ENCODE peak calls at places on chromosomes 2 and 18, in four cellular contexts. Z is psoas muscle; J is CD8-positive, alpha-beta memory T cell; L is SJSA1. B is an unnamed sample. For H3K4me1 and H3K9me3, the result is how much of the 10 kb centered on the place peaks cover.

GRCh38 chr2:96404446-96405373 is 69.1 kb downstream of the NCAPH start:
- DNase-seq in L (no peak), J (no peak), Z (peak), B (no peak)

GRCh38 chr2:105540642-105541041 is 141.8 kb upstream of the FHL2 start:
- DNase-seq in L (no peak), J (no peak), Z (no peak), B (no peak)

GRCh38 chr2:27582129-27582694 is 630 bp upstream of the ZNF512 start:
- DNase-seq in Z (no peak), L (no peak), J (no peak), B (no peak)

GRCh38 chr18:76491436-76491800 is 3.6 kb downstream of the ZNF516 start:
- DNase-seq in J (peak), Z (peak), L (no peak), B (peak)

GRCh38 chr2:217980591-217980990 is 22.2 kb downstream of the TNS1 start:
- DNase-seq in L (no peak), J (peak), Z (no peak), B (no peak)

GRCh38 chr2:84741182-84741822 is 139.6 kb downstream of the TRABD2A start:
- DNase-seq in J (peak), L (peak), Z (no peak), B (peak)

GRCh38 chr2:120224735-120225548 is 1.7 kb upstream of the TMEM185B start:
- DNase-seq in J (peak), Z (no peak), L (no peak), B (peak)

GRCh38 chr2:212842544-212843185 is 304.1 kb upstream of the ERBB4 start:
- DNase-seq in J (no peak), L (no peak), Z (no peak), B (no peak)

GRCh38 chr18:35005963-35006577 is 35.1 kb upstream of the MAPRE2 start:
- DNase-seq in J (no peak), L (no peak), Z (no peak), B (peak)

GRCh38 chr2:123732563-123732962 is 292.5 kb upstream of the CNTNAP5 start:
- DNase-seq in J (no peak), L (no peak), Z (no peak), B (no peak)

GRCh38 chr2:187206071-187206470 is 242.0 kb downstream of the CALCRL start:
- DNase-seq in Z (no peak), L (no peak), J (no peak), B (no peak)

GRCh38 chr2:19748073-19748375 is 153.8 kb downstream of the TTC32 start:
- DNase-seq in Z (no peak), L (no peak), J (no peak), B (no peak)

GRCh38 chr2:170930132-170931109 is 1.4 kb downstream of the GORASP2 start:
- DNase-seq in Z (no peak), J (peak), L (no peak), B (no peak)

GRCh38 chr2:33497177-33497787 is 20.8 kb downstream of the RASGRP3 start:
- DNase-seq in L (no peak), Z (no peak), J (no peak), B (no peak)

GRCh38 chr2:42954227-42954962 is 162.0 kb upstream of the HAAO start:
- DNase-seq in J (no peak), L (no peak), Z (no peak), B (no peak)

GRCh38 chr2:80164375-80164774 is 140.2 kb downstream of the LRRTM1 start:
- DNase-seq in L (no peak), J (no peak), Z (no peak), B (no peak)

GRCh38 chr2:238973038-238973772 is 125.3 kb downstream of the TWIST2 start:
- DNase-seq in Z (no peak), L (peak), J (no peak), B (no peak)

GRCh38 chr18:23191952-23192662 is 56.8 kb downstream of the CABLES1 start:
- DNase-seq in L (no peak), J (no peak), Z (peak), B (peak)

GRCh38 chr18:8020133-8020846 is 453.2 kb downstream of the PTPRM start:
- DNase-seq in Z (no peak), L (no peak), J (no peak), B (no peak)

GRCh38 chr2:215619022-215619958 is 183.4 kb upstream of the FN1 start:
- DNase-seq in J (no peak), Z (no peak), L (no peak), B (no peak)

GRCh38 chr2:10080536-10081304 is 509 bp upstream of the CYS1 start:
- DNase-seq in J (no peak), L (no peak), Z (peak), B (peak)

GRCh38 chr2:226213717-226214116 is 585.9 kb downstream of the IRS1 start:
- DNase-seq in Z (no peak), J (no peak), L (no peak), B (no peak)

GRCh38 chr2:7498927-7499489 is 581.8 kb downstream of the RNF144A start:
- DNase-seq in L (no peak), J (no peak), Z (no peak), B (no peak)

GRCh38 chr2:138877421-138877820 is 97.2 kb upstream of the NXPH2 start:
- DNase-seq in J (no peak), L (no peak), Z (no peak), B (no peak)
- H3K4me1 ChIP-seq in J (under half), L (under half), Z (under half), B (under half)

DNA sequence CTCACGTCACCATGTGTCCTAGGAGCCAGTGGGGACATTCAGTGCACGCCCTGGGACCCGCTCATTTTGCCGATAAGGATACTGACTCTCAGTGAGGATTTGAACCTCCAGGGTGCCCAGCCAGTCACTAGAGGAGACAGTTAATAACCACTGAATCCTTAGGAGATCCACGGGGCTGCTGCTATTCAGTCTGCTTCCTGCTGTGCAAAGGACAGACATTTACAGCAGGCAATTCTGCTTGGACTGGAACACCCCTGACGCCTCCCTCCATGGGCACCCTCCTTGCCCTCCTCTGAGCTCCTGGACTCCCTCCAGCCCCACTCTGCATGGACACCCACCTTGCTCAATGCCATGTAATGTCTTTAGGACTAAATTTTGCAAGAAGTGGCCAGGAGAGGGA is 265.5 kb downstream of the EIPR1 start:
- DNase-seq in J (no peak), Z (no peak), L (no peak), B (no peak)
- H3K9me3 ChIP-seq in J (under half), Z (under half), L (under half), B (under half)

DNA sequence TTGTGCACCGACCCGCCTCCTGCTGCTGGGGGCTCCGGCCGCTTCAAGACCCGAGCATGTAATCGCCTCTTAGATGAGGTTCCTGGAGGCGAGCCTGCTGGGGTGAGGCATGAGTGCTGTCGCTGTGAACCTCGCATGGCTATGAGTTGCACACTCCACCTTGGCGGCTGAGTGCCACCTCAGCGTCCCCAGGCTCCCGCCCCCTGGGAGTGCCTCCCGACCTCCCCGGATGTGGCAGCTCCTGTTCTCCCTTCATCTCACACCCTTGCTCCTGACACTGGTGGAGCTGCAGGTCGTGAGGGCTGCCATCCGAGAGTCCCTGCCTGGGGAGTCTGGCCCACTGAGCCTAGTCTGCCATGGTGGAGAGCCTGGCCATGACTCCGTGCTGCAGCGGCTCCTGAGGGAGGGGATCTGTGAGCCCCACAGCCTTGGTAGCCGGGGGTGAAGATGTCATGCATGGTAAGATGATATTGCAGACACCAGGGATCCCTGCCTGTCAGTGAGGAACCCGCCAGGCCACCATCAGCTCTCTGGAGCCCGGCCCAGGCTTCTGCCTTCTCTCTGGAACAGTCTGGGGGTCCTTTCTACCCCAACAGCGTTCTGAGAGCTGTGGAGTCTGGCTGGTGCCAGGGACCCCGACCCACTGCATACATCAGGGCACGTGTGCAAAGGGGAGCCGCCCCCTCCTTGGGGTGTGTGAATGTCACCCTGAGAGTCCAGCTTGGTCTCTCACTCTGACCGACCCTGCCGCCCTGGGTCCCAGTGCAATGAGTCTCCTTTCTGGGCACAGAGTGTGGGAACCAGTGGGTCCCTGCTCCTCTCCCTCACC is 61.6 kb upstream of the HS6ST1 start:
- DNase-seq in Z (no peak), L (no peak), J (peak), B (no peak)
- H3K4me1 ChIP-seq in Z (under half), L (half or more), J (under half), B (under half)

GRCh38 chr2:126543081-126543480 is 112.9 kb upstream of the GYPC start:
- DNase-seq in Z (no peak), L (no peak), J (no peak), B (no peak)
- H3K9me3 ChIP-seq in Z (under half), L (under half), J (under half), B (under half)

GRCh38 chr2:98607741-98608117 is 583 bp downstream of the COA5 start:
- DNase-seq in L (no peak), Z (no peak), J (no peak), B (no peak)
- H3K4me1 ChIP-seq in L (under half), Z (under half), J (under half), B (under half)

B was measured in mucosa of descending colon.